ENCODE peak calls at places on chromosomes 3 and 15, in six cellular contexts. V is foreskin fibroblast; K is fibroblast of pulmonary artery; B is RWPE1; O is stimulated activated CD4-positive, alpha-beta T cell treated with anti-CD3 and anti-CD28 coated beads, TNF-alpha, amount 100 ng/mL, for 1 hour; W is HT1080. R is an unnamed sample.

GRCh38 chr3:31193871-31194270 is 299.4 kb upstream of the GADL1 start:
- DNase-seq in W (no peak), K (peak; percentile 31), O (no peak), B (no peak), V (no peak), R (no peak)

GRCh38 chr3:57974796-57975388 is 33.3 kb upstream of the FLNB start:
- DNase-seq in V (peak; percentile 95), O (no peak), B (peak; percentile 76), K (peak; percentile 93), W (peak; percentile 98), R (peak; percentile 89)

GRCh38 chr3:71583569-71584215 is at the start of gene FOXP1:
- DNase-seq in B (no peak), O (peak; percentile 58), W (peak; percentile 58), K (peak; percentile 76), V (peak; percentile 51), R (peak; percentile 57)

GRCh38 chr3:114745322-114746240 is 401.5 kb downstream of the ZBTB20 start:
- DNase-seq in W (no peak), V (peak; percentile 73), B (peak; percentile 13), O (no peak), K (peak; percentile 47), R (peak; percentile 20)

GRCh38 chr3:3201584-3201983 is 22.1 kb upstream of the CRBN start:
- DNase-seq in V (no peak), B (no peak), K (no peak), W (no peak), O (no peak), R (no peak)

GRCh38 chr15:63564093-63564492 is 33.1 kb upstream of the FBXL22 start:
- DNase-seq in O (no peak), B (no peak), W (no peak), K (no peak), V (no peak), R (no peak)

GRCh38 chr3:127867986-127868385 is 45.7 kb upstream of the MGLL start:
- DNase-seq in B (no peak), O (no peak), K (peak; percentile 9), V (no peak), W (peak; percentile 71), R (no peak)

GRCh38 chr3:196517919-196518318 is 2.8 kb upstream of the SMCO1 start:
- DNase-seq in W (no peak), O (no peak), B (no peak), K (peak; percentile 44), V (no peak), R (no peak)

GRCh38 chr3:45612918-45613602 is 18.5 kb downstream of the LIMD1 start:
- DNase-seq in B (no peak), W (peak; percentile 39), V (no peak), K (peak; percentile 63), O (no peak), R (no peak)

GRCh38 chr3:110504901-110505300 is 566.7 kb upstream of the NECTIN3 start:
- DNase-seq in V (no peak), K (no peak), O (no peak), W (no peak), B (no peak), R (no peak)

GRCh38 chr3:8800016-8800415 is 30.6 kb upstream of the OXTR start:
- DNase-seq in O (no peak), V (no peak), W (no peak), K (no peak), B (no peak), R (no peak)

GRCh38 chr15:79549196-79549595 is 117.1 kb downstream of the MINAR1 start:
- DNase-seq in W (no peak), O (no peak), B (no peak), V (no peak), K (no peak), R (no peak)

GRCh38 chr15:58458076-58458475 is 26.3 kb downstream of the LIPC start:
- DNase-seq in V (no peak), O (no peak), W (peak; percentile 15), K (peak; percentile 54), B (no peak), R (no peak)

GRCh38 chr3:30581982-30582381 is 24.4 kb upstream of the TGFBR2 start:
- DNase-seq in B (no peak), O (no peak), V (no peak), W (no peak), K (no peak), R (no peak)

GRCh38 chr3:154616298-154616697 is 186.3 kb upstream of the GPR149 start:
- DNase-seq in K (no peak), W (no peak), O (no peak), B (no peak), V (no peak), R (no peak)

GRCh38 chr15:40506964-40507571 is 36.3 kb downstream of the CHST14 start:
- DNase-seq in K (peak; percentile 70), B (peak; percentile 79), O (peak; percentile 41), V (peak; percentile 64), W (peak; percentile 61), R (peak; percentile 84)

GRCh38 chr3:156516951-156517350 is 38.0 kb downstream of the SSR3 start:
- DNase-seq in W (no peak), B (no peak), V (no peak), K (no peak), O (no peak), R (no peak)

GRCh38 chr3:50352762-50353161 is 2.1 kb downstream of the CYB561D2 start:
- DNase-seq in B (no peak), V (peak; percentile 49), O (no peak), K (no peak), W (peak; percentile 62), R (no peak)

GRCh38 chr3:188531210-188531609 is 377.3 kb downstream of the LPP start:
- DNase-seq in B (peak; percentile 45), O (no peak), W (peak; percentile 90), K (peak; percentile 95), V (peak; percentile 63), R (peak; percentile 71)

GRCh38 chr15:57205999-57206398 is 170.3 kb upstream of the CGNL1 start:
- DNase-seq in V (no peak), W (no peak), K (no peak), B (no peak), O (no peak), R (no peak)

GRCh38 chr15:35626531-35626930 is 80.6 kb upstream of the DPH6 start:
- DNase-seq in O (no peak), V (no peak), B (no peak), W (no peak), K (peak; percentile 22), R (no peak)

GRCh38 chr15:52529289-52529929 is 729 bp upstream of the MYO5A start:
- DNase-seq in O (peak; percentile 10), K (no peak), W (no peak), B (no peak), V (no peak), R (no peak)

GRCh38 chr3:112358311-112358780 is 25.4 kb downstream of the CD200 start:
- DNase-seq in V (no peak), B (no peak), W (no peak), K (no peak), O (no peak), R (no peak)

GRCh38 chr15:49855917-49856637 is 235.2 kb downstream of the DTWD1 start:
- DNase-seq in O (no peak), B (no peak), W (no peak), K (peak; percentile 99), V (peak; percentile 94), R (no peak)

GRCh38 chr3:52361454-52361853 is 45.3 kb downstream of the DNAH1 start:
- DNase-seq in B (no peak), O (no peak), K (no peak), W (no peak), V (no peak), R (no peak)

GRCh38 chr3:16441306-16441898 is 72.1 kb downstream of the RFTN1 start:
- DNase-seq in W (no peak), O (no peak), B (no peak), K (no peak), V (no peak), R (no peak)

GRCh38 chr3:58085616-58086015 is 77.4 kb downstream of the FLNB start:
- DNase-seq in W (no peak), K (no peak), V (no peak), B (no peak), O (no peak), R (no peak)

GRCh38 chr3:154242766-154243165 is 81.5 kb downstream of the DHX36 start:
- DNase-seq in O (no peak), B (no peak), V (no peak), K (no peak), W (no peak), R (no peak)

GRCh38 chr3:159486580-159486979 is 502.1 kb upstream of the IL12A start:
- DNase-seq in V (peak; percentile 7), K (peak; percentile 10), B (no peak), W (peak; percentile 68), O (no peak), R (no peak)

GRCh38 chr3:179713643-179714090 is 60.8 kb downstream of the USP13 start:
- DNase-seq in W (peak; percentile 15), V (peak; percentile 37), B (no peak), O (no peak), K (peak; percentile 28), R (no peak)

GRCh38 chr15:101126618-101127502 is 125.0 kb downstream of the CHSY1 start:
- DNase-seq in W (no peak), B (no peak), O (no peak), K (peak; percentile 61), V (no peak), R (peak; percentile 41)

GRCh38 chr15:88303455-88303854 is 46.9 kb upstream of the NTRK3 start:
- DNase-seq in O (no peak), V (no peak), K (no peak), B (peak; percentile 17), W (no peak), R (no peak)

GRCh38 chr3:130658666-130659065 is 88.0 kb downstream of the PIK3R4 start:
- DNase-seq in V (peak; percentile 59), O (no peak), B (no peak), K (peak; percentile 47), W (peak; percentile 52), R (peak; percentile 88)

GRCh38 chr15:39095218-39095879 is 485.5 kb upstream of the THBS1 start:
- DNase-seq in B (no peak), V (no peak), W (no peak), O (no peak), K (no peak), R (no peak)

GRCh38 chr15:68389936-68390790 is 41.8 kb downstream of the ITGA11 start:
- DNase-seq in V (peak; percentile 23), O (no peak), K (peak; percentile 86), B (peak; percentile 55), W (peak; percentile 88), R (peak; percentile 95)

GRCh38 chr3:189586941-189587687 is 44.1 kb upstream of the TP63 start:
- DNase-seq in K (no peak), O (no peak), V (no peak), B (no peak), W (no peak), R (no peak)

GRCh38 chr3:37956353-37957184 is 34.0 kb upstream of the VILL start:
- DNase-seq in K (no peak), O (no peak), W (no peak), B (no peak), V (no peak), R (no peak)

GRCh38 chr15:40115670-40116093 is 7.0 kb upstream of the BMF start:
- DNase-seq in O (no peak), K (peak; percentile 32), B (no peak), V (no peak), W (peak; percentile 33), R (peak; percentile 44)

GRCh38 chr3:52986049-52986448 is 59.8 kb downstream of the SFMBT1 start:
- DNase-seq in B (no peak), V (peak; percentile 6), K (peak; percentile 18), O (no peak), W (peak; percentile 65), R (peak; percentile 17)

GRCh38 chr15:45129651-45130129 is at the start of the genes DUOX1 and DUOXA1:
- DNase-seq in K (no peak), V (no peak), W (no peak), B (peak; percentile 85), O (no peak), R (no peak)